ENCODE peak calls at places on chromosome 4, in five cellular contexts. S, W, C, F and X are unnamed samples.

GRCh38 chr4:140308366-140309123 is 64.9 kb upstream of the SCOC start:
- DNase-seq in S (peak; percentile 74), W (no peak), C (peak; percentile 85), F (peak; percentile 96), X (no peak)

GRCh38 chr4:4422856-4423485 is 36.1 kb downstream of the NSG1 start:
- DNase-seq in S (no peak), W (no peak), C (no peak), F (no peak), X (no peak)

GRCh38 chr4:19987746-19988145 is 264.0 kb upstream of the SLIT2 start:
- DNase-seq in S (no peak), W (no peak), C (no peak), F (peak; percentile 60), X (no peak)

GRCh38 chr4:6520978-6521377 is 48.6 kb upstream of the PPP2R2C start:
- DNase-seq in S (no peak), W (no peak), C (no peak), F (no peak), X (no peak)

GRCh38 chr4:17817027-17817426 is 6.2 kb downstream of the NCAPG start:
- DNase-seq in S (no peak), W (no peak), C (no peak), F (peak; percentile 81), X (no peak)

GRCh38 chr4:71732066-71732465 is 51.8 kb downstream of the GC start:
- DNase-seq in S (no peak), W (no peak), C (no peak), F (no peak), X (no peak)

GRCh38 chr4:122539861-122540465 is 80.9 kb downstream of the IL21 start:
- DNase-seq in S (no peak), W (no peak), C (no peak), F (no peak), X (no peak)

GRCh38 chr4:41257257-41257900 is 651 bp downstream of the UCHL1 start:
- DNase-seq in S (peak; percentile 78), W (no peak), C (no peak), F (peak; percentile 36), X (peak; percentile 71)

GRCh38 chr4:169810325-169811323 is 52.9 kb upstream of the HPF1 start:
- DNase-seq in S (no peak), W (no peak), C (no peak), F (peak; percentile 85), X (peak; percentile 47)

GRCh38 chr4:153114771-153115321 is 89.4 kb upstream of the TRIM2 start:
- DNase-seq in S (no peak), W (no peak), C (peak; percentile 60), F (peak; percentile 83), X (peak; percentile 12)

GRCh38 chr4:8710416-8710815 is 117.9 kb downstream of the CPZ start:
- DNase-seq in S (no peak), W (no peak), C (peak; percentile 20), F (no peak), X (no peak)

GRCh38 chr4:22099896-22100295 is 151.3 kb upstream of the KCNIP4 start:
- DNase-seq in S (no peak), W (no peak), C (no peak), F (peak; percentile 28), X (no peak)

GRCh38 chr4:184792334-184792733 is 33.4 kb downstream of the ACSL1 start:
- DNase-seq in S (no peak), W (no peak), C (no peak), F (no peak), X (no peak)

GRCh38 chr4:3256230-3257124 is 7.5 kb downstream of the MSANTD1 start:
- DNase-seq in S (no peak), W (no peak), C (peak; percentile 12), F (no peak), X (no peak)

GRCh38 chr4:73803213-73803612 is 33.3 kb upstream of the CXCL6 start:
- DNase-seq in S (no peak), W (no peak), C (no peak), F (no peak), X (no peak)

GRCh38 chr4:56701156-56701471 is 20.0 kb upstream of the HOPX start:
- DNase-seq in S (no peak), W (no peak), C (no peak), F (no peak), X (no peak)

GRCh38 chr4:153112071-153112460 is 92.2 kb upstream of the TRIM2 start:
- DNase-seq in S (no peak), W (no peak), C (no peak), F (no peak), X (no peak)

GRCh38 chr4:176205299-176205698 is 9.9 kb upstream of the SPATA4 start:
- DNase-seq in S (no peak), W (no peak), C (no peak), F (no peak), X (no peak)